ENCODE peak calls at places on chromosome 19, in eight cellular contexts. T is NB4, Q is stomach, D is Peyer's patch, F is ovary, H is uterus, W is thyroid gland, I is HCT116. L is an unnamed sample.

GRCh38 chr19:54154603-54155345 is 4.7 kb downstream of the LENG1 start:
- DNase-seq in Q (no peak), D (no peak), H (no peak), T (no peak), F (no peak), W (no peak), I (no peak), L (no peak)

GRCh38 chr19:15623711-15624318 is 8.8 kb downstream of the CYP4F8 start:
- DNase-seq in W (no peak), D (no peak), I (no peak), H (no peak), F (no peak), Q (no peak), T (peak), L (peak)

GRCh38 chr19:32471095-32471494 is 65.5 kb downstream of the DPY19L3 start:
- DNase-seq in F (no peak), I (no peak), T (no peak), H (no peak), W (peak), Q (no peak), D (no peak), L (peak)

GRCh38 chr19:38638461-38638860 is 9.0 kb upstream of the ACTN4 start:
- DNase-seq in D (no peak), I (no peak), W (no peak), H (no peak), T (no peak), Q (no peak), F (no peak), L (no peak)

GRCh38 chr19:53966931-53967330 is 4.2 kb downstream of the CACNG8 start:
- DNase-seq in D (no peak), T (no peak), Q (no peak), I (no peak), H (no peak), W (no peak), F (no peak), L (no peak)

GRCh38 chr19:10316229-10317044 is 622 bp upstream of the FDX2 start:
- DNase-seq in D (no peak), Q (no peak), I (no peak), F (no peak), W (peak), H (no peak), T (no peak), L (peak)

GRCh38 chr19:4717191-4717965 is 6.3 kb downstream of the DPP9 start:
- DNase-seq in H (no peak), I (no peak), F (no peak), D (no peak), T (no peak), Q (no peak), W (peak), L (no peak)

GRCh38 chr19:8302357-8302691 is 5.8 kb downstream of the CD320 start:
- DNase-seq in D (peak), T (peak), I (no peak), F (no peak), H (peak), W (no peak), Q (peak), L (peak)

GRCh38 chr19:55489711-55490477 is 1.7 kb downstream of the SSC5D start:
- DNase-seq in D (no peak), Q (no peak), T (no peak), F (peak), I (no peak), W (no peak), H (peak), L (no peak)

GRCh38 chr19:7509625-7510024 is 6.3 kb upstream of the ZNF358 start:
- DNase-seq in T (peak), D (no peak), F (no peak), I (no peak), Q (no peak), H (no peak), W (no peak), L (no peak)

GRCh38 chr19:3627351-3627723 is 747 bp upstream of the CACTIN start:
- DNase-seq in F (no peak), W (no peak), Q (no peak), H (no peak), D (no peak), I (no peak), T (no peak), L (no peak)

GRCh38 chr19:13215572-13216380 is 65.6 kb downstream of the IER2 start:
- DNase-seq in F (no peak), W (no peak), T (no peak), Q (no peak), H (no peak), D (peak), I (no peak), L (no peak)

GRCh38 chr19:35750167-35750566 is 1.8 kb downstream of the LIN37 start:
- DNase-seq in I (no peak), T (no peak), D (no peak), Q (no peak), H (no peak), F (no peak), W (no peak), L (no peak)

GRCh38 chr19:34508540-34508939 is 27.0 kb downstream of the WTIP start:
- DNase-seq in F (peak), I (no peak), W (no peak), D (no peak), T (no peak), H (no peak), Q (no peak), L (peak)

GRCh38 chr19:887599-887998 is 5.4 kb downstream of the MED16 start:
- DNase-seq in Q (no peak), H (no peak), T (no peak), D (no peak), I (no peak), F (no peak), W (no peak), L (no peak)

GRCh38 chr19:15300533-15301194 is 31.7 kb downstream of the BRD4 start:
- DNase-seq in F (no peak), D (no peak), T (peak), Q (no peak), I (no peak), W (no peak), H (no peak), L (no peak)

GRCh38 chr19:16031872-16032200 is 44.5 kb upstream of the TPM4 start:
- DNase-seq in T (no peak), I (no peak), H (no peak), D (no peak), Q (no peak), W (no peak), F (no peak), L (no peak)

GRCh38 chr19:39174558-39175544 is 21.9 kb upstream of the NCCRP1 start:
- DNase-seq in Q (no peak), T (no peak), W (no peak), F (no peak), I (no peak), H (no peak), D (no peak), L (no peak)

GRCh38 chr19:16372065-16372915 is 47.7 kb downstream of the KLF2 start:
- DNase-seq in Q (no peak), D (no peak), W (no peak), T (no peak), H (no peak), I (no peak), F (no peak), L (no peak)

GRCh38 chr19:738509-739128 is 12.3 kb upstream of the MISP start:
- DNase-seq in I (no peak), D (no peak), Q (no peak), W (no peak), T (no peak), H (no peak), F (no peak), L (no peak)

GRCh38 chr19:47725759-47726401 is 12.7 kb downstream of the EHD2 start:
- DNase-seq in I (no peak), T (peak), D (no peak), F (no peak), Q (no peak), H (no peak), W (peak), L (no peak)

GRCh38 chr19:46303702-46304397 is 7.0 kb downstream of the HIF3A start:
- DNase-seq in D (no peak), Q (peak), W (peak), F (peak), I (peak), T (no peak), H (peak), L (peak)

GRCh38 chr19:18373892-18374629 is 11.9 kb upstream of the GDF15 start:
- DNase-seq in Q (peak), F (peak), H (peak), W (peak), D (peak), T (peak), I (peak), L (peak)

GRCh38 chr19:45099465-45100201 is 6.7 kb downstream of the PPP1R37 start:
- DNase-seq in F (no peak), T (no peak), I (no peak), Q (peak), H (no peak), W (peak), D (no peak), L (no peak)
- TF ChIP-seq CTCF in F (no peak), T (no peak), I (no peak), Q (no peak), H (no peak), W (no peak), D (no peak), L (no peak)

DNA sequence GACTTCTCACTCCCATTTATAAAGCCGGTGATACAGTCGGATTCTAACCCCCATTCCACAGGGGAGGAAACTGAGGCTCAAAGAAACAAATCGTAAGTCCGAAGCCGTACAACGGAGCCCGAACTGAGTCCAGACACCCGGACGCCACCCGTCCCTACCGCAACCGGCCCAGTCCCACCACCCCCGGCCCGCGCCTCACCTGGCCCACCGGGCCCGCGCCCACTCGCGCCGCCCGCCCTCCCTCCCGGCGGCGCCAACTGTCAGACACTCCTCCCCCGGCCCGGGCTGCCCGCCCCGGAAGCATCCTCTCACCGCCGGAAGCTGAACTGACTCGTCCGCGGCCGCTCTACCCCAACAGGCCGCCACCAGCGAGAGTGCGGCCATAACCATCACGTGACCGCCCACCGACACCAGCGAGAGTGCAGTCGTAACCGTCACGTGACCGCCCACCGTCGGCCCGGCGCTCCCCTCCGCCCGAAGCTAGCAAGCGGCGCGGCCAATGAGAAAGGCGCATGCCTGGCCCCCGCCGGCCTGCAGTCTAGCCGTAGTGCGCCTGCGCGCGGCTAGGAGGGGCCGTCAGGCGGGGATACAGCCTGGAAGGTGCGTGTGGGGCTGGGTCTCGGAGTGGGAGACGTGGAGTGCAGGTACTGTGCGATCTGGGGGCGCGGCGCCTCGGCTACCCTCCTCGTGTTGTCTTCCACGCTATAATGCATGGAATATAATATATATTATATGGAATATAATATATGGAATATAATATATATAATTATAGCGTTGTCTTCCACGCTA is at the start of the genes C19orf47 and PLD3:
- DNase-seq in H (peak), W (peak), I (peak), F (peak), T (peak), D (peak), Q (peak), L (peak)
- TF ChIP-seq POLR2A in H (peak), W (peak), I (peak), F (peak), T (peak), D (peak), Q (no peak), L (peak)

GRCh38 chr19:42010245-42011126 is 16.5 kb upstream of the ATP1A3 start:
- DNase-seq in D (no peak), T (no peak), W (no peak), H (no peak), I (peak), Q (no peak), F (no peak), L (no peak)

GRCh38 chr19:42005504-42005903 is 11.5 kb upstream of the ATP1A3 start:
- DNase-seq in I (no peak), T (no peak), H (no peak), F (no peak), W (no peak), D (no peak), Q (no peak), L (no peak)

GRCh38 chr19:42003506-42004294 is 9.7 kb upstream of the ATP1A3 start:
- DNase-seq in W (no peak), Q (no peak), T (no peak), H (no peak), I (no peak), F (no peak), D (no peak), L (no peak)

GRCh38 chr19:42006569-42006968 is 12.5 kb upstream of the ATP1A3 start:
- DNase-seq in W (no peak), D (no peak), F (no peak), Q (no peak), T (no peak), H (no peak), I (no peak), L (no peak)
- TF ChIP-seq CTCF in W (no peak), D (no peak), F (no peak), Q (no peak), T (no peak), H (no peak), I (no peak), L (no peak)

GRCh38 chr19:29678484-29679106 is 13.3 kb downstream of the PLEKHF1 start:
- DNase-seq in D (no peak), F (peak), I (no peak), H (peak), Q (no peak), W (peak), T (no peak), L (peak)
- TF ChIP-seq POLR2A in D (no peak), F (no peak), I (no peak), H (no peak), Q (no peak), W (no peak), T (no peak), L (no peak)

GRCh38 chr19:49773663-49774305 is 7.0 kb downstream of the AP2A1 start:
- DNase-seq in F (no peak), D (no peak), H (no peak), Q (no peak), I (no peak), T (no peak), W (no peak), L (no peak)

GRCh38 chr19:49770529-49770928 is 3.7 kb downstream of the AP2A1 start:
- DNase-seq in H (no peak), W (no peak), F (no peak), T (no peak), Q (no peak), D (no peak), I (no peak), L (no peak)

GRCh38 chr19:49771674-49772139 is 4.9 kb downstream of the AP2A1 start:
- DNase-seq in I (no peak), H (no peak), D (no peak), Q (no peak), T (no peak), W (no peak), F (no peak), L (no peak)

GRCh38 chr19:49774969-49775368 is 8.2 kb downstream of the AP2A1 start:
- DNase-seq in H (no peak), Q (no peak), W (no peak), F (no peak), D (no peak), I (no peak), T (no peak), L (no peak)

DNA sequence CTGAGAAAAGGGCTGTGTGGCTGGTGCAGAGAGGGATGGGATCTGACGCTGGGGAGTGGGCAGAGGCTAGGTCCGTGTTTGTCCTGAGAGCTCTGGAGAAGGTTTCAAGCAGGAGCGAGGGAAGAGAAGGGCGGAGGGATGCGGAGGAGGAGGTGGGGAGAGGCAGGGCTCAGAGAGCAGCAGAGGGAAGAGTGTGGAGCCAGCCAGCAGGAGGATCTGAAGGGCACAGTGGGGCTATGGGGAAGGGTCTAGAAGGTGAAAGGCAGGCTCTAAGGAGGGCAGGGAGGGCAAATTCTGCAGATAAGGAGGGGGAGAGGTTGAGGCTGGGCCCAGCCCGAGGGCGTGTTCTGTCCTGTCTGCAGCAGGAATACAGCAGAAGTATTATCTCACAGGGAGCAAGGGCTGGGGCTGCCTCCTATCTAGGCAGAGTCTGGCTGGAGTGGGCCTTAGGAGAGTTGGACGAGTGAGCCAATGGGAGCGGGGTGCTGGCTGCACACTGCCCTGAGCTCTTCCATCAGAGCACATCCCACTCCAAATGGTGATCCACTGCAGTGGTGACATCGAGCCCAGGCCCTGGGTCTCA is 6.1 kb downstream of the AP2A1 start:
- DNase-seq in F (no peak), I (no peak), H (no peak), T (no peak), Q (no peak), W (no peak), D (no peak), L (no peak)
- TF ChIP-seq CTCF in F (no peak), I (no peak), H (no peak), T (no peak), Q (no peak), W (no peak), D (no peak), L (no peak)

GRCh38 chr19:11538232-11539036 is at the start of gene CNN1:
- DNase-seq in D (no peak), I (no peak), H (peak), Q (peak), F (peak), W (no peak), T (peak), L (peak)

GRCh38 chr19:11541238-11541637 is 2.6 kb downstream of the CNN1 start:
- DNase-seq in I (no peak), Q (no peak), D (no peak), F (no peak), T (no peak), H (no peak), W (no peak), L (no peak)

GRCh38 chr19:11540642-11541041 is 2.0 kb downstream of the CNN1 start:
- DNase-seq in W (no peak), F (peak), D (no peak), Q (no peak), I (no peak), H (peak), T (no peak), L (no peak)

GRCh38 chr19:11535792-11536595 is 2.7 kb upstream of the CNN1 start:
- DNase-seq in D (peak), I (peak), W (peak), Q (peak), F (peak), H (peak), T (peak), L (peak)

GRCh38 chr19:11539495-11540365 is 1.1 kb downstream of the CNN1 start:
- DNase-seq in D (no peak), I (no peak), W (no peak), F (peak), Q (no peak), T (no peak), H (peak), L (peak)
- TF ChIP-seq POLR2A in D (no peak), I (no peak), W (no peak), F (peak), Q (no peak), T (no peak), H (peak), L (no peak)

L was measured in testis.